ENCODE peak calls at places on chromosome 4, in eight cellular contexts. I is CD4-positive, alpha-beta T cell; P is Kasumi-1; M is GM13977; C is kidney tubule cell; D is endothelial cell; N is suprapubic skin; Z is activated naive CD4-positive, alpha-beta T cell. G is an unnamed sample.

GRCh38 chr4:124427095-124427767 is 285.3 kb downstream of the ANKRD50 start:
- DNase-seq in Z (no peak), C (no peak), M (no peak), P (no peak), D (peak), I (no peak), N (no peak), G (peak)

GRCh38 chr4:153564630-153565525 is 98.7 kb downstream of the TMEM131L start:
- DNase-seq in N (no peak), D (no peak), M (no peak), Z (no peak), I (no peak), P (no peak), C (peak), G (no peak)

GRCh38 chr4:17173300-17173699 is 274.9 kb upstream of the LDB2 start:
- DNase-seq in I (no peak), M (no peak), D (peak), C (no peak), N (no peak), Z (no peak), P (no peak), G (no peak)

GRCh38 chr4:127559981-127560380 is 72.8 kb upstream of the INTU start:
- DNase-seq in I (no peak), D (no peak), P (no peak), N (no peak), M (no peak), Z (no peak), C (no peak), G (no peak)

GRCh38 chr4:139030614-139031235 is 15.1 kb downstream of the NOCT start:
- DNase-seq in D (peak), Z (peak), N (no peak), C (peak), M (peak), P (peak), I (peak), G (peak)

GRCh38 chr4:150283689-150284088 is 205.4 kb downstream of the DCLK2 start:
- DNase-seq in D (no peak), C (peak), M (no peak), P (no peak), N (no peak), Z (no peak), I (no peak), G (no peak)

GRCh38 chr4:129362685-129363274 is 266.8 kb downstream of the C4orf33 start:
- DNase-seq in N (no peak), I (no peak), D (peak), C (peak), P (peak), Z (no peak), M (peak), G (no peak)

GRCh38 chr4:56786955-56787354 is 34.5 kb downstream of the SPINK2 start:
- DNase-seq in C (peak), D (peak), N (no peak), Z (no peak), I (no peak), P (no peak), M (no peak), G (peak)

GRCh38 chr4:6855692-6856297 is 53.8 kb upstream of the TBC1D14 start:
- DNase-seq in I (no peak), P (peak), D (no peak), C (peak), Z (no peak), N (no peak), M (peak), G (no peak)

GRCh38 chr4:122854860-122855259 is 28.2 kb downstream of the FGF2 start:
- DNase-seq in D (no peak), I (no peak), C (no peak), N (no peak), P (no peak), Z (no peak), M (no peak), G (no peak)

GRCh38 chr4:10183462-10183861 is 66.9 kb upstream of the WDR1 start:
- DNase-seq in I (no peak), N (no peak), P (no peak), M (no peak), D (no peak), C (no peak), Z (no peak), G (no peak)

GRCh38 chr4:177375971-177376370 is 66.3 kb downstream of the AGA start:
- DNase-seq in N (no peak), M (no peak), D (no peak), P (no peak), C (no peak), I (no peak), Z (no peak), G (no peak)

GRCh38 chr4:184475096-184475461 is 729 bp upstream of the IRF2 start:
- DNase-seq in Z (peak), C (peak), N (peak), M (peak), P (peak), I (peak), D (peak), G (peak)

GRCh38 chr4:168766537-168767316 is 243.3 kb downstream of the CBR4 start:
- DNase-seq in M (no peak), D (no peak), I (no peak), C (peak), N (no peak), P (no peak), Z (no peak), G (no peak)

GRCh38 chr4:149634368-149634767 is 181.3 kb downstream of the IQCM start:
- DNase-seq in M (no peak), C (no peak), I (no peak), P (no peak), D (no peak), N (no peak), Z (no peak), G (no peak)

GRCh38 chr4:15928883-15929282 is 9.7 kb downstream of the FGFBP1 start:
- DNase-seq in M (no peak), Z (no peak), N (no peak), D (no peak), P (no peak), I (no peak), C (no peak), G (no peak)

GRCh38 chr4:168736831-168737230 is 240.0 kb downstream of the PALLD start:
- DNase-seq in D (no peak), Z (no peak), N (no peak), P (no peak), M (no peak), I (no peak), C (no peak), G (no peak)

GRCh38 chr4:153651961-153652784 is 31.9 kb upstream of the TLR2 start:
- DNase-seq in C (peak), I (no peak), N (no peak), Z (no peak), P (peak), M (no peak), D (no peak), G (no peak)

GRCh38 chr4:185318679-185319078 is 77.0 kb downstream of the LRP2BP start:
- DNase-seq in N (no peak), I (no peak), Z (no peak), M (no peak), P (no peak), C (no peak), D (no peak), G (no peak)